ENCODE peak calls at places on chromosomes 12 and 14, in eight cellular contexts. One of them, this sample, is unnamed.

GRCh38 chr12:130041983-130042812 is 120.1 kb upstream of the FZD10 start:
- DNase-seq in cardiac fibroblast: no peak
- DNase-seq in CMK: no peak
- DNase-seq in MG63: peak
- DNase-seq in activated T-helper 9 cell treated with anti-CD3 and anti-CD28 coated beads, Interleukin-2, amount 50 U/mL, for 16 hours: no peak
- DNase-seq in activated CD4-positive, alpha-beta T cell treated with anti-CD3 and anti-CD28 coated beads, Interleukin-2, amount 50 U/mL, for 4 hours: peak
- DNase-seq in effector CD4-positive, alpha-beta T cell: no peak
- DNase-seq in psoas muscle: peak
- DNase-seq in this sample: peak

GRCh38 chr14:21382886-21383847 is 652 bp downstream of the SUPT16H start:
- DNase-seq in cardiac fibroblast: peak
- DNase-seq in activated T-helper 9 cell treated with anti-CD3 and anti-CD28 coated beads, Interleukin-2, amount 50 U/mL, for 16 hours: peak
- DNase-seq in MG63: peak
- DNase-seq in effector CD4-positive, alpha-beta T cell: peak
- DNase-seq in activated CD4-positive, alpha-beta T cell treated with anti-CD3 and anti-CD28 coated beads, Interleukin-2, amount 50 U/mL, for 4 hours: peak
- DNase-seq in psoas muscle: peak
- DNase-seq in CMK: peak
- DNase-seq in this sample: no peak

GRCh38 chr12:12081836-12082497 is 11.2 kb downstream of the BCL2L14 start:
- DNase-seq in effector CD4-positive, alpha-beta T cell: no peak
- DNase-seq in activated CD4-positive, alpha-beta T cell treated with anti-CD3 and anti-CD28 coated beads, Interleukin-2, amount 50 U/mL, for 4 hours: no peak
- DNase-seq in CMK: no peak
- DNase-seq in activated T-helper 9 cell treated with anti-CD3 and anti-CD28 coated beads, Interleukin-2, amount 50 U/mL, for 16 hours: no peak
- DNase-seq in cardiac fibroblast: peak
- DNase-seq in MG63: peak
- DNase-seq in psoas muscle: no peak
- DNase-seq in this sample: no peak

GRCh38 chr12:88566430-88566829 is 13.8 kb downstream of the KITLG start:
- DNase-seq in MG63: no peak
- DNase-seq in activated CD4-positive, alpha-beta T cell treated with anti-CD3 and anti-CD28 coated beads, Interleukin-2, amount 50 U/mL, for 4 hours: no peak
- DNase-seq in CMK: no peak
- DNase-seq in psoas muscle: no peak
- DNase-seq in cardiac fibroblast: no peak
- DNase-seq in effector CD4-positive, alpha-beta T cell: no peak
- DNase-seq in activated T-helper 9 cell treated with anti-CD3 and anti-CD28 coated beads, Interleukin-2, amount 50 U/mL, for 16 hours: no peak
- DNase-seq in this sample: no peak

GRCh38 chr14:76484355-76484754 is 108.4 kb downstream of the ESRRB start:
- DNase-seq in CMK: no peak
- DNase-seq in effector CD4-positive, alpha-beta T cell: no peak
- DNase-seq in cardiac fibroblast: no peak
- DNase-seq in activated T-helper 9 cell treated with anti-CD3 and anti-CD28 coated beads, Interleukin-2, amount 50 U/mL, for 16 hours: no peak
- DNase-seq in MG63: no peak
- DNase-seq in activated CD4-positive, alpha-beta T cell treated with anti-CD3 and anti-CD28 coated beads, Interleukin-2, amount 50 U/mL, for 4 hours: no peak
- DNase-seq in psoas muscle: no peak
- DNase-seq in this sample: no peak

GRCh38 chr12:122356192-122356635 is 66.3 kb downstream of the CLIP1 start:
- DNase-seq in psoas muscle: no peak
- DNase-seq in CMK: peak
- DNase-seq in MG63: peak
- DNase-seq in effector CD4-positive, alpha-beta T cell: peak
- DNase-seq in activated T-helper 9 cell treated with anti-CD3 and anti-CD28 coated beads, Interleukin-2, amount 50 U/mL, for 16 hours: peak
- DNase-seq in cardiac fibroblast: peak
- DNase-seq in activated CD4-positive, alpha-beta T cell treated with anti-CD3 and anti-CD28 coated beads, Interleukin-2, amount 50 U/mL, for 4 hours: peak
- DNase-seq in this sample: peak

GRCh38 chr12:84421103-84421502 is 491.5 kb downstream of the SLC6A15 start:
- DNase-seq in psoas muscle: no peak
- DNase-seq in MG63: no peak
- DNase-seq in cardiac fibroblast: no peak
- DNase-seq in activated CD4-positive, alpha-beta T cell treated with anti-CD3 and anti-CD28 coated beads, Interleukin-2, amount 50 U/mL, for 4 hours: no peak
- DNase-seq in effector CD4-positive, alpha-beta T cell: no peak
- DNase-seq in activated T-helper 9 cell treated with anti-CD3 and anti-CD28 coated beads, Interleukin-2, amount 50 U/mL, for 16 hours: no peak
- DNase-seq in CMK: no peak
- DNase-seq in this sample: no peak

GRCh38 chr14:104137297-104138097 is 890 bp upstream of the KIF26A start:
- DNase-seq in effector CD4-positive, alpha-beta T cell: peak
- DNase-seq in activated T-helper 9 cell treated with anti-CD3 and anti-CD28 coated beads, Interleukin-2, amount 50 U/mL, for 16 hours: peak
- DNase-seq in psoas muscle: peak
- DNase-seq in cardiac fibroblast: peak
- DNase-seq in CMK: no peak
- DNase-seq in MG63: peak
- DNase-seq in activated CD4-positive, alpha-beta T cell treated with anti-CD3 and anti-CD28 coated beads, Interleukin-2, amount 50 U/mL, for 4 hours: peak
- DNase-seq in this sample: peak

GRCh38 chr12:109621271-109621671 is 47.7 kb downstream of the MVK start:
- DNase-seq in activated CD4-positive, alpha-beta T cell treated with anti-CD3 and anti-CD28 coated beads, Interleukin-2, amount 50 U/mL, for 4 hours: no peak
- DNase-seq in effector CD4-positive, alpha-beta T cell: no peak
- DNase-seq in CMK: no peak
- DNase-seq in cardiac fibroblast: no peak
- DNase-seq in MG63: no peak
- DNase-seq in psoas muscle: no peak
- DNase-seq in activated T-helper 9 cell treated with anti-CD3 and anti-CD28 coated beads, Interleukin-2, amount 50 U/mL, for 16 hours: no peak
- DNase-seq in this sample: no peak

GRCh38 chr14:52998376-52999010 is 47.6 kb upstream of the FERMT2 start:
- DNase-seq in effector CD4-positive, alpha-beta T cell: no peak
- DNase-seq in activated T-helper 9 cell treated with anti-CD3 and anti-CD28 coated beads, Interleukin-2, amount 50 U/mL, for 16 hours: no peak
- DNase-seq in psoas muscle: no peak
- DNase-seq in activated CD4-positive, alpha-beta T cell treated with anti-CD3 and anti-CD28 coated beads, Interleukin-2, amount 50 U/mL, for 4 hours: no peak
- DNase-seq in cardiac fibroblast: peak
- DNase-seq in MG63: peak
- DNase-seq in CMK: no peak
- DNase-seq in this sample: no peak

GRCh38 chr14:35414365-35414764 is 9.8 kb upstream of the NFKBIA start:
- DNase-seq in MG63: no peak
- DNase-seq in activated T-helper 9 cell treated with anti-CD3 and anti-CD28 coated beads, Interleukin-2, amount 50 U/mL, for 16 hours: no peak
- DNase-seq in psoas muscle: no peak
- DNase-seq in activated CD4-positive, alpha-beta T cell treated with anti-CD3 and anti-CD28 coated beads, Interleukin-2, amount 50 U/mL, for 4 hours: no peak
- DNase-seq in cardiac fibroblast: peak
- DNase-seq in CMK: no peak
- DNase-seq in effector CD4-positive, alpha-beta T cell: no peak
- DNase-seq in this sample: no peak

GRCh38 chr12:29164477-29165163 is 15.5 kb downstream of the FAR2 start:
- DNase-seq in MG63: peak
- DNase-seq in cardiac fibroblast: peak
- DNase-seq in psoas muscle: no peak
- DNase-seq in CMK: no peak
- DNase-seq in activated CD4-positive, alpha-beta T cell treated with anti-CD3 and anti-CD28 coated beads, Interleukin-2, amount 50 U/mL, for 4 hours: no peak
- DNase-seq in effector CD4-positive, alpha-beta T cell: no peak
- DNase-seq in activated T-helper 9 cell treated with anti-CD3 and anti-CD28 coated beads, Interleukin-2, amount 50 U/mL, for 16 hours: no peak
- DNase-seq in this sample: no peak

GRCh38 chr12:48122065-48122834 is 3.1 kb downstream of the PFKM start:
- DNase-seq in cardiac fibroblast: no peak
- DNase-seq in activated CD4-positive, alpha-beta T cell treated with anti-CD3 and anti-CD28 coated beads, Interleukin-2, amount 50 U/mL, for 4 hours: no peak
- DNase-seq in effector CD4-positive, alpha-beta T cell: no peak
- DNase-seq in MG63: no peak
- DNase-seq in activated T-helper 9 cell treated with anti-CD3 and anti-CD28 coated beads, Interleukin-2, amount 50 U/mL, for 16 hours: no peak
- DNase-seq in psoas muscle: no peak
- DNase-seq in CMK: no peak
- DNase-seq in this sample: no peak

GRCh38 chr12:14454098-14454907 is 88.8 kb downstream of the ATF7IP start:
- DNase-seq in MG63: peak
- DNase-seq in CMK: no peak
- DNase-seq in effector CD4-positive, alpha-beta T cell: peak
- DNase-seq in activated CD4-positive, alpha-beta T cell treated with anti-CD3 and anti-CD28 coated beads, Interleukin-2, amount 50 U/mL, for 4 hours: no peak
- DNase-seq in cardiac fibroblast: peak
- DNase-seq in psoas muscle: no peak
- DNase-seq in activated T-helper 9 cell treated with anti-CD3 and anti-CD28 coated beads, Interleukin-2, amount 50 U/mL, for 16 hours: no peak
- DNase-seq in this sample: no peak

GRCh38 chr14:85122690-85123089 is 407.3 kb upstream of the FLRT2 start:
- DNase-seq in activated CD4-positive, alpha-beta T cell treated with anti-CD3 and anti-CD28 coated beads, Interleukin-2, amount 50 U/mL, for 4 hours: no peak
- DNase-seq in effector CD4-positive, alpha-beta T cell: no peak
- DNase-seq in CMK: no peak
- DNase-seq in MG63: no peak
- DNase-seq in psoas muscle: no peak
- DNase-seq in activated T-helper 9 cell treated with anti-CD3 and anti-CD28 coated beads, Interleukin-2, amount 50 U/mL, for 16 hours: no peak
- DNase-seq in cardiac fibroblast: no peak
- DNase-seq in this sample: no peak

GRCh38 chr12:115451785-115452736 is 768.1 kb upstream of the TBX3 start:
- DNase-seq in cardiac fibroblast: no peak
- DNase-seq in MG63: peak
- DNase-seq in effector CD4-positive, alpha-beta T cell: no peak
- DNase-seq in activated T-helper 9 cell treated with anti-CD3 and anti-CD28 coated beads, Interleukin-2, amount 50 U/mL, for 16 hours: no peak
- DNase-seq in psoas muscle: peak
- DNase-seq in CMK: peak
- DNase-seq in activated CD4-positive, alpha-beta T cell treated with anti-CD3 and anti-CD28 coated beads, Interleukin-2, amount 50 U/mL, for 4 hours: no peak
- DNase-seq in this sample: no peak

GRCh38 chr12:32589165-32589891 is 89.8 kb upstream of the DNM1L start:
- DNase-seq in MG63: no peak
- DNase-seq in activated T-helper 9 cell treated with anti-CD3 and anti-CD28 coated beads, Interleukin-2, amount 50 U/mL, for 16 hours: no peak
- DNase-seq in psoas muscle: no peak
- DNase-seq in effector CD4-positive, alpha-beta T cell: no peak
- DNase-seq in activated CD4-positive, alpha-beta T cell treated with anti-CD3 and anti-CD28 coated beads, Interleukin-2, amount 50 U/mL, for 4 hours: no peak
- DNase-seq in cardiac fibroblast: no peak
- DNase-seq in CMK: no peak
- DNase-seq in this sample: no peak

GRCh38 chr12:71027835-71028234 is 107.3 kb upstream of the PTPRR start:
- DNase-seq in effector CD4-positive, alpha-beta T cell: no peak
- DNase-seq in psoas muscle: no peak
- DNase-seq in CMK: no peak
- DNase-seq in MG63: no peak
- DNase-seq in cardiac fibroblast: no peak
- DNase-seq in activated T-helper 9 cell treated with anti-CD3 and anti-CD28 coated beads, Interleukin-2, amount 50 U/mL, for 16 hours: no peak
- DNase-seq in activated CD4-positive, alpha-beta T cell treated with anti-CD3 and anti-CD28 coated beads, Interleukin-2, amount 50 U/mL, for 4 hours: no peak
- DNase-seq in this sample: no peak

GRCh38 chr14:69325646-69326265 is 65.8 kb downstream of the GALNT16 start:
- DNase-seq in CMK: no peak
- DNase-seq in activated CD4-positive, alpha-beta T cell treated with anti-CD3 and anti-CD28 coated beads, Interleukin-2, amount 50 U/mL, for 4 hours: no peak
- DNase-seq in MG63: no peak
- DNase-seq in effector CD4-positive, alpha-beta T cell: no peak
- DNase-seq in psoas muscle: no peak
- DNase-seq in activated T-helper 9 cell treated with anti-CD3 and anti-CD28 coated beads, Interleukin-2, amount 50 U/mL, for 16 hours: no peak
- DNase-seq in cardiac fibroblast: no peak
- DNase-seq in this sample: no peak

GRCh38 chr14:105864651-105865265 is 338.4 kb downstream of the TMEM121 start:
- DNase-seq in psoas muscle: no peak
- DNase-seq in MG63: no peak
- DNase-seq in CMK: no peak
- DNase-seq in effector CD4-positive, alpha-beta T cell: no peak
- DNase-seq in activated T-helper 9 cell treated with anti-CD3 and anti-CD28 coated beads, Interleukin-2, amount 50 U/mL, for 16 hours: no peak
- DNase-seq in cardiac fibroblast: no peak
- DNase-seq in activated CD4-positive, alpha-beta T cell treated with anti-CD3 and anti-CD28 coated beads, Interleukin-2, amount 50 U/mL, for 4 hours: no peak
- DNase-seq in this sample: no peak

This sample was measured in nucleus accumbens.